ENCODE peak calls at places on chromosomes 7 and 10, in six cellular contexts. M is GM12891, A is GM12878, Q is H1, B is K562, D is HepG2. E is an unnamed sample.

GRCh38 chr7:102046373-102047117 is 229.1 kb downstream of the CUX1 start:
- DNase-seq in M (no peak), A (no peak), Q (no peak), B (no peak), D (no peak), E (no peak)

GRCh38 chr10:80658068-80658467 is 120.4 kb downstream of the SH2D4B start:
- DNase-seq in M (no peak), A (no peak), Q (no peak), B (no peak), D (no peak), E (no peak)

GRCh38 chr7:40015790-40016296 is 65.8 kb downstream of the CDK13 start:
- DNase-seq in M (peak; percentile 29), A (peak; percentile 62), Q (no peak), B (no peak), D (peak; percentile 14), E (peak; percentile 15)

GRCh38 chr7:2032030-2032875 is 200.5 kb downstream of the MAD1L1 start:
- DNase-seq in M (no peak), A (no peak), Q (no peak), B (no peak), D (no peak), E (no peak)

GRCh38 chr10:95289921-95290421 is 832 bp downstream of the PDLIM1 start:
- DNase-seq in M (no peak), A (no peak), Q (no peak), B (no peak), D (no peak), E (no peak)

GRCh38 chr10:3095373-3096139 is 28.2 kb downstream of the PFKP start:
- DNase-seq in M (peak; percentile 55), A (peak; percentile 25), Q (no peak), B (peak; percentile 92), D (peak; percentile 89), E (peak; percentile 41)

GRCh38 chr7:47786557-47787248 is 161.6 kb downstream of the PKD1L1 start:
- DNase-seq in M (no peak), A (no peak), Q (peak; percentile 49), B (no peak), D (peak; percentile 97), E (no peak)

GRCh38 chr7:28239823-28240204 is 59.2 kb upstream of the JAZF1 start:
- DNase-seq in M (no peak), A (no peak), Q (no peak), B (no peak), D (no peak), E (no peak)

GRCh38 chr10:42975005-42975493 is 101.8 kb upstream of the RET start:
- DNase-seq in M (no peak), A (no peak), Q (no peak), B (no peak), D (no peak), E (no peak)

GRCh38 chr10:126207313-126207771 is 180.9 kb downstream of the ADAM12 start:
- DNase-seq in M (no peak), A (no peak), Q (no peak), B (no peak), D (no peak), E (no peak)

GRCh38 chr10:33876547-33877400 is 542.3 kb upstream of the NRP1 start:
- DNase-seq in M (no peak), A (no peak), Q (no peak), B (no peak), D (peak; percentile 68), E (no peak)

GRCh38 chr7:130365511-130366441 is 14.5 kb upstream of the CPA1 start:
- DNase-seq in M (peak; percentile 80), A (peak; percentile 51), Q (no peak), B (no peak), D (no peak), E (peak; percentile 65)

GRCh38 chr10:64007157-64007556 is 486.0 kb downstream of the REEP3 start:
- DNase-seq in M (no peak), A (no peak), Q (no peak), B (no peak), D (no peak), E (no peak)

GRCh38 chr10:122568551-122568950 is 8.0 kb downstream of the DMBT1 start:
- DNase-seq in M (no peak), A (no peak), Q (no peak), B (no peak), D (no peak), E (no peak)

GRCh38 chr7:44615149-44615611 is 8.8 kb downstream of the OGDH start:
- DNase-seq in M (no peak), A (no peak), Q (no peak), B (peak; percentile 65), D (peak; percentile 13), E (no peak)

GRCh38 chr7:28343462-28343861 is 68.9 kb upstream of the CREB5 start:
- DNase-seq in M (no peak), A (no peak), Q (no peak), B (no peak), D (no peak), E (no peak)

GRCh38 chr10:47451275-47451997 is 32.5 kb downstream of the ANXA8 start:
- DNase-seq in M (no peak), A (no peak), Q (no peak), B (no peak), D (no peak), E (no peak)

GRCh38 chr7:12868027-12868426 is 180.6 kb downstream of the ARL4A start:
- DNase-seq in M (no peak), A (no peak), Q (no peak), B (no peak), D (no peak), E (no peak)

GRCh38 chr7:81180573-81180972 is 261.7 kb upstream of the SEMA3C start:
- DNase-seq in M (no peak), A (no peak), Q (no peak), B (no peak), D (no peak), E (no peak)

GRCh38 chr10:84412482-84412881 is 84.1 kb downstream of the CCSER2 start:
- DNase-seq in M (no peak), A (no peak), Q (no peak), B (peak; percentile 9), D (no peak), E (no peak)

GRCh38 chr10:47415520-47416304 is 31.6 kb upstream of the ZNF488 start:
- DNase-seq in M (no peak), A (no peak), Q (no peak), B (no peak), D (no peak), E (no peak)

GRCh38 chr7:117828831-117829230 is 44.4 kb downstream of the CTTNBP2 start:
- DNase-seq in M (no peak), A (no peak), Q (no peak), B (no peak), D (no peak), E (no peak)

GRCh38 chr10:91713471-91714072 is 80.7 kb upstream of the PPP1R3C start:
- DNase-seq in M (no peak), A (no peak), Q (no peak), B (no peak), D (no peak), E (no peak)

GRCh38 chr10:70675496-70676161 is 3.3 kb downstream of the ADAMTS14 start:
- DNase-seq in M (no peak), A (no peak), Q (no peak), B (no peak), D (no peak), E (no peak)

GRCh38 chr10:52814506-52814905 is 41.9 kb upstream of the MBL2 start:
- DNase-seq in M (no peak), A (no peak), Q (no peak), B (no peak), D (no peak), E (no peak)

GRCh38 chr7:23570592-23571200 is 26.5 kb upstream of the CCDC126 start:
- DNase-seq in M (peak; percentile 53), A (peak; percentile 60), Q (peak; percentile 88), B (peak; percentile 86), D (peak; percentile 62), E (peak; percentile 46)

GRCh38 chr10:89414879-89415821 is 782 bp downstream of the IFIT5 start:
- DNase-seq in M (peak; percentile 28), A (no peak), Q (peak; percentile 81), B (no peak), D (no peak), E (peak; percentile 35)

GRCh38 chr10:108561649-108562048 is 1361.7 kb downstream of the XPNPEP1 start:
- DNase-seq in M (no peak), A (no peak), Q (no peak), B (no peak), D (no peak), E (no peak)

GRCh38 chr10:102612964-102613275 is 31.4 kb upstream of the TRIM8 start:
- DNase-seq in M (no peak), A (no peak), Q (no peak), B (no peak), D (no peak), E (no peak)

GRCh38 chr10:116548301-116548700 is 2.6 kb downstream of the PNLIP start:
- DNase-seq in M (no peak), A (no peak), Q (no peak), B (no peak), D (no peak), E (no peak)
- TF ChIP-seq POLR2A in M (no peak), A (no peak), Q (no peak), B (no peak), D (no peak), E (no peak)

GRCh38 chr10:77291596-77292505 is 345.8 kb downstream of the KCNMA1 start:
- DNase-seq in M (no peak), A (no peak), Q (no peak), B (no peak), D (no peak), E (no peak)
- TF ChIP-seq TAF1 in M (no peak), A (no peak), Q (no peak), B (no peak), D (no peak), E (no peak)

GRCh38 chr10:73773152-73773879 is 8.5 kb upstream of the CHCHD1 start:
- DNase-seq in M (no peak), A (no peak), Q (no peak), B (no peak), D (no peak), E (no peak)

GRCh38 chr10:73771722-73772279 is 10.0 kb upstream of the CHCHD1 start:
- DNase-seq in M (no peak), A (no peak), Q (no peak), B (peak; percentile 93), D (peak; percentile 27), E (no peak)

GRCh38 chr10:73774637-73775036 is 7.2 kb upstream of the CHCHD1 start:
- DNase-seq in M (no peak), A (no peak), Q (no peak), B (peak; percentile 80), D (peak; percentile 18), E (no peak)

GRCh38 chr10:73769396-73769795 is 12.5 kb upstream of the CHCHD1 start:
- DNase-seq in M (no peak), A (no peak), Q (no peak), B (no peak), D (no peak), E (no peak)

GRCh38 chr10:73772280-73773151 is 9.3 kb upstream of the CHCHD1 start:
- DNase-seq in M (peak; percentile 74), A (peak; percentile 48), Q (peak; percentile 92), B (peak; percentile 90), D (peak; percentile 41), E (peak; percentile 79)
- TF ChIP-seq POLR2AphosphoS5 in M (peak; percentile 68), A (peak; percentile 68), Q (peak; percentile 53), B (peak; percentile 58), D (peak; percentile 73), E (peak; percentile 50)

DNA sequence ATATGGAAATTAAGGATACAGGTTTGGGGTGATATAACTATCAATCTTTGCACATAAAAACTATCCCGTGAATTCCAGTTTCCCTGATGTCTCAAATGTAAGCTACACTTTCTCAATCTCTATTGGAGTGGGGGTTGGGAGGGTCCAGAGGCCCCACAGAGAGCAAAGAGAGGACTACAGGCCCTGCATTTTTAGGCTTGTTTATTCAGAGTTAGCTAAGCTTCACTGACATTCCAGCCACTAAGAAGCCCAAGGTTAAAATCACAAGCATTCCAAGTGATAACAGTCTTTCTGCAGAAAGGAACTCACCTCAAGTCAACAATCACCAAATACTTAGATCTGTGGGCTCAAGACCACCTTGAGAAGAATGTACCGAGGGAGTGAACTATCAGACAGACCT is 31.6 kb upstream of the LAMB1 start:
- DNase-seq in M (no peak), A (no peak), Q (no peak), B (no peak), D (peak; percentile 93), E (no peak)
- TF ChIP-seq POLR2A in M (no peak), A (no peak), Q (no peak), B (no peak), D (no peak), E (no peak)

E was measured in GM12892.